ENCODE peak calls at places on chromosome 16, in five cellular contexts. One of them, this sample, is unnamed.

GRCh38 chr16:23534868-23535860 is 22.0 kb downstream of the EARS2 start:
- DNase-seq in lung: no peak
- DNase-seq in transverse colon: no peak
- DNase-seq in small intestine: no peak
- DNase-seq in nephron progenitor cell: no peak
- DNase-seq in this sample: no peak

GRCh38 chr16:62963846-62964245 is 927.6 kb upstream of the CDH8 start:
- DNase-seq in lung: no peak
- DNase-seq in small intestine: no peak
- DNase-seq in transverse colon: no peak
- DNase-seq in nephron progenitor cell: no peak
- DNase-seq in this sample: no peak

GRCh38 chr16:3113765-3114479 is 1.5 kb downstream of the ZNF205 start:
- DNase-seq in small intestine: no peak
- DNase-seq in transverse colon: no peak
- DNase-seq in nephron progenitor cell: no peak
- DNase-seq in lung: no peak
- DNase-seq in this sample: no peak

GRCh38 chr16:9012330-9012729 is 48.6 kb upstream of the USP7 start:
- DNase-seq in lung: no peak
- DNase-seq in transverse colon: no peak
- DNase-seq in small intestine: no peak
- DNase-seq in nephron progenitor cell: no peak
- DNase-seq in this sample: no peak

GRCh38 chr16:15682105-15682570 is 32.1 kb downstream of the NDE1 start:
- DNase-seq in lung: no peak
- DNase-seq in nephron progenitor cell: no peak
- DNase-seq in small intestine: peak; percentile 20
- DNase-seq in transverse colon: peak; percentile 21
- DNase-seq in this sample: peak; percentile 68

GRCh38 chr16:82938108-82938507 is 311.3 kb downstream of the CDH13 start:
- DNase-seq in small intestine: no peak
- DNase-seq in lung: no peak
- DNase-seq in nephron progenitor cell: no peak
- DNase-seq in transverse colon: no peak
- DNase-seq in this sample: no peak

GRCh38 chr16:1614226-1615102 is 2.3 kb downstream of the CRAMP1 start:
- DNase-seq in transverse colon: peak; percentile 17
- DNase-seq in small intestine: peak; percentile 15
- DNase-seq in nephron progenitor cell: peak; percentile 65
- DNase-seq in lung: no peak
- DNase-seq in this sample: peak; percentile 18

GRCh38 chr16:84303023-84303422 is 8.3 kb downstream of the WFDC1 start:
- DNase-seq in lung: no peak
- DNase-seq in transverse colon: peak; percentile 29
- DNase-seq in small intestine: no peak
- DNase-seq in nephron progenitor cell: no peak
- DNase-seq in this sample: no peak